ENCODE peak calls at places on chromosomes 7 and 10, in nine cellular contexts. C, A, L, Z, U, M, W, K and V are unnamed samples.

GRCh38 chr7:29843106-29843505 is 36.8 kb downstream of the WIPF3 start:
- DNase-seq in C (no peak), A (no peak), L (no peak), Z (no peak), U (no peak), M (no peak), W (no peak), K (no peak), V (no peak)

GRCh38 chr10:84337199-84337598 is 8.8 kb downstream of the CCSER2 start:
- DNase-seq in C (no peak), A (no peak), L (no peak), Z (no peak), U (no peak), M (no peak), W (peak), K (no peak), V (peak)

GRCh38 chr10:49446031-49446430 is 50.1 kb upstream of the DRGX start:
- DNase-seq in C (no peak), A (no peak), L (no peak), Z (no peak), U (no peak), M (no peak), W (peak), K (no peak), V (peak)

GRCh38 chr7:37408885-37409248 is 39.8 kb downstream of the ELMO1 start:
- DNase-seq in C (no peak), A (no peak), L (no peak), Z (no peak), U (no peak), M (no peak), W (no peak), K (no peak), V (no peak)

GRCh38 chr7:132738254-132738653 is 162.0 kb upstream of the PLXNA4 start:
- DNase-seq in C (peak), A (no peak), L (peak), Z (no peak), U (peak), M (no peak), W (peak), K (no peak), V (peak)

GRCh38 chr10:99236627-99237309 is 1.1 kb upstream of the HPSE2 start:
- DNase-seq in C (no peak), A (no peak), L (no peak), Z (no peak), U (no peak), M (no peak), W (no peak), K (no peak), V (no peak)

GRCh38 chr7:159218216-159219006 is 73.7 kb upstream of the VIPR2 start:
- DNase-seq in C (no peak), A (no peak), L (no peak), Z (no peak), U (no peak), M (no peak), W (peak), K (no peak), V (no peak)

GRCh38 chr7:82542665-82543064 is 99.1 kb upstream of the CACNA2D1 start:
- DNase-seq in C (no peak), A (no peak), L (peak), Z (no peak), U (peak), M (no peak), W (peak), K (no peak), V (peak)

GRCh38 chr10:101693701-101694055 is 1.3 kb downstream of the FBXW4 start:
- DNase-seq in C (no peak), A (no peak), L (peak), Z (peak), U (no peak), M (no peak), W (peak), K (no peak), V (peak)

GRCh38 chr10:70518695-70519094 is 40.1 kb downstream of the PALD1 start:
- DNase-seq in C (no peak), A (no peak), L (no peak), Z (no peak), U (no peak), M (no peak), W (peak), K (no peak), V (no peak)

GRCh38 chr10:6050801-6051445 is 11.2 kb downstream of the IL2RA start:
- DNase-seq in C (peak), A (peak), L (no peak), Z (peak), U (no peak), M (peak), W (peak), K (no peak), V (peak)

GRCh38 chr7:110835889-110836288 is 255.0 kb upstream of the LRRN3 start:
- DNase-seq in C (no peak), A (no peak), L (no peak), Z (no peak), U (no peak), M (no peak), W (no peak), K (no peak), V (no peak)

GRCh38 chr10:95196053-95196452 is 2.0 kb downstream of the ACSM6 start:
- DNase-seq in C (no peak), A (no peak), L (no peak), Z (no peak), U (no peak), M (no peak), W (no peak), K (peak), V (peak)

GRCh38 chr10:59301067-59301674 is 61.2 kb downstream of the FAM13C start:
- DNase-seq in C (no peak), A (no peak), L (no peak), Z (no peak), U (no peak), M (no peak), W (no peak), K (no peak), V (no peak)

GRCh38 chr7:75711634-75712494 is 26.9 kb downstream of the HIP1 start:
- DNase-seq in C (no peak), A (no peak), L (no peak), Z (no peak), U (no peak), M (no peak), W (peak), K (no peak), V (peak)

GRCh38 chr10:122164028-122164601 is 107.0 kb upstream of the BTBD16 start:
- DNase-seq in C (no peak), A (no peak), L (no peak), Z (no peak), U (no peak), M (no peak), W (no peak), K (peak), V (no peak)

GRCh38 chr7:89623018-89623672 is 531.1 kb upstream of the STEAP1 start:
- DNase-seq in C (peak), A (peak), L (peak), Z (no peak), U (no peak), M (no peak), W (peak), K (no peak), V (peak)

GRCh38 chr10:104333037-104333727 is 5.1 kb downstream of the ITPRIP start:
- DNase-seq in C (no peak), A (no peak), L (no peak), Z (peak), U (no peak), M (peak), W (peak), K (no peak), V (no peak)

GRCh38 chr7:106774768-106775551 is 90.1 kb upstream of the PIK3CG start:
- DNase-seq in C (no peak), A (peak), L (no peak), Z (no peak), U (no peak), M (no peak), W (peak), K (no peak), V (no peak)

GRCh38 chr7:66413379-66414114 is 208.4 kb downstream of the TPST1 start:
- DNase-seq in C (peak), A (peak), L (peak), Z (peak), U (no peak), M (peak), W (peak), K (peak), V (peak)

GRCh38 chr10:73218466-73219191 is 28.4 kb downstream of the DNAJC9 start:
- DNase-seq in C (no peak), A (no peak), L (peak), Z (no peak), U (no peak), M (no peak), W (peak), K (no peak), V (peak)

GRCh38 chr7:111753968-111754367 is 191.7 kb upstream of the IMMP2L start:
- DNase-seq in C (no peak), A (no peak), L (no peak), Z (no peak), U (no peak), M (no peak), W (peak), K (no peak), V (no peak)

GRCh38 chr7:140707132-140707531 is 10.6 kb downstream of the NDUFB2 start:
- DNase-seq in C (no peak), A (no peak), L (no peak), Z (no peak), U (no peak), M (no peak), W (no peak), K (no peak), V (no peak)

GRCh38 chr10:30915141-30915540 is 116.5 kb downstream of the ZNF438 start:
- DNase-seq in C (no peak), A (no peak), L (no peak), Z (no peak), U (no peak), M (no peak), W (peak), K (no peak), V (peak)

GRCh38 chr7:4631664-4632171 is 50.4 kb upstream of the FOXK1 start:
- DNase-seq in C (peak), A (peak), L (peak), Z (peak), U (peak), M (peak), W (peak), K (peak), V (peak)

GRCh38 chr10:118939216-118940007 is 90.1 kb upstream of the NANOS1 start:
- DNase-seq in C (no peak), A (no peak), L (no peak), Z (no peak), U (no peak), M (no peak), W (peak), K (no peak), V (peak)

GRCh38 chr10:78062296-78062695 is 28.6 kb downstream of the RPS24 start:
- DNase-seq in C (no peak), A (no peak), L (no peak), Z (no peak), U (no peak), M (no peak), W (no peak), K (no peak), V (no peak)

GRCh38 chr10:74511051-74511450 is 315.3 kb upstream of the KAT6B start:
- DNase-seq in C (no peak), A (no peak), L (no peak), Z (no peak), U (no peak), M (no peak), W (no peak), K (no peak), V (no peak)

GRCh38 chr10:133565441-133566294 is at the start of gene SYCE1:
- DNase-seq in C (no peak), A (no peak), L (no peak), Z (no peak), U (peak), M (peak), W (no peak), K (peak), V (peak)

GRCh38 chr10:44650576-44651394 is 260.4 kb upstream of the TMEM72 start:
- DNase-seq in C (no peak), A (no peak), L (peak), Z (no peak), U (no peak), M (no peak), W (peak), K (no peak), V (peak)

GRCh38 chr7:33674804-33675411 is 230.4 kb upstream of the BMPER start:
- DNase-seq in C (no peak), A (no peak), L (no peak), Z (no peak), U (no peak), M (no peak), W (no peak), K (no peak), V (no peak)

GRCh38 chr10:119060107-119060506 is 20.5 kb downstream of the EIF3A start:
- DNase-seq in C (no peak), A (no peak), L (no peak), Z (no peak), U (no peak), M (no peak), W (no peak), K (no peak), V (no peak)

GRCh38 chr7:4707980-4708411 is 25.9 kb downstream of the FOXK1 start:
- DNase-seq in C (no peak), A (no peak), L (no peak), Z (no peak), U (no peak), M (no peak), W (no peak), K (no peak), V (no peak)

GRCh38 chr10:97531401-97531985 is 32.8 kb downstream of the UBTD1 start:
- DNase-seq in C (no peak), A (no peak), L (no peak), Z (no peak), U (no peak), M (no peak), W (peak), K (no peak), V (no peak)

GRCh38 chr7:79298145-79298760 is 155.2 kb downstream of the MAGI2 start:
- DNase-seq in C (peak), A (no peak), L (peak), Z (peak), U (peak), M (no peak), W (peak), K (no peak), V (peak)

GRCh38 chr10:61164458-61165160 is 220.6 kb upstream of the RHOBTB1 start:
- DNase-seq in C (no peak), A (no peak), L (no peak), Z (no peak), U (no peak), M (no peak), W (peak), K (no peak), V (no peak)

GRCh38 chr7:55975944-55976633 is 11.7 kb downstream of the NIPSNAP2 start:
- DNase-seq in C (no peak), A (no peak), L (no peak), Z (no peak), U (no peak), M (no peak), W (no peak), K (no peak), V (no peak)

DNA sequence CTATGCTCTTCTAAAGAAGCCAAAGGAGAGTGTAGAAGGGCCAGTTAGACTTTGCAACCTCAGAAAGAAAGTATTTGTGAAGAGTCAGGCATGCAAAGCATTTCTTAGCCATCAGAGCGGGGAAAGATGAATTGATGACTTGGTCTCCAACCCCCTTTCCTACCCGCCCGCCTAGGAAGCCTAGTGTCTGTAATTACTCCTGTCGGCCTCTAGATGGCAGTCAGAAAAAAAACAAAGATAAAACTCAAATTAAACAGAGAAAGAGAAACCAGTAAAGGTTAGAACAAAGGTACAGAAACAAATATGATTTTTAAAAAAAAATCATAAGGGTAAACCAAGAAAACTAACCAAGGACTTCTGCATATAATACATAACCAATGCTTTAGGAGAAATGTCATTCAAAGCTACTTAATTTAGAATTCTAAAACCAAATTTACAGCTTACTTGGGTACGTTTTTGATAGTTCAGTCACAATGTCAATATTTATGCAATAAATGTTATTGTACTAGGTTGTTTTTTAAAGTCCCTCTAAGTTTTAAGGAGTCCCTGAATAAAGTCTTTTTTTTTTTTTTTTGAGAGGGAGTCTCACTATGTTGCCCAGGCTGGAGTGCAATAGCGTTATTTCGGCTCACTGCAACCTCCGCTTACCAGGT is 97.6 kb downstream of the LYZL1 start:
- DNase-seq in C (no peak), A (no peak), L (no peak), Z (no peak), U (no peak), M (no peak), W (peak), K (no peak), V (peak)
- H3K4me3 ChIP-seq in C (no peak), A (no peak), L (no peak), Z (no peak), U (no peak), M (no peak), W (no peak), K (no peak), V (no peak)

GRCh38 chr10:88389456-88389855 is 193.7 kb downstream of the RNLS start:
- DNase-seq in C (no peak), A (no peak), L (peak), Z (peak), U (no peak), M (no peak), W (peak), K (no peak), V (peak)

GRCh38 chr10:88386878-88387773 is 196.0 kb downstream of the RNLS start:
- DNase-seq in C (no peak), A (no peak), L (peak), Z (peak), U (no peak), M (peak), W (peak), K (no peak), V (peak)

GRCh38 chr10:88386204-88386877 is 196.8 kb downstream of the RNLS start:
- DNase-seq in C (no peak), A (no peak), L (no peak), Z (peak), U (no peak), M (no peak), W (peak), K (no peak), V (no peak)

GRCh38 chr10:88382699-88383098 is 200.4 kb downstream of the RNLS start:
- DNase-seq in C (no peak), A (no peak), L (no peak), Z (no peak), U (no peak), M (no peak), W (no peak), K (no peak), V (no peak)

DNA sequence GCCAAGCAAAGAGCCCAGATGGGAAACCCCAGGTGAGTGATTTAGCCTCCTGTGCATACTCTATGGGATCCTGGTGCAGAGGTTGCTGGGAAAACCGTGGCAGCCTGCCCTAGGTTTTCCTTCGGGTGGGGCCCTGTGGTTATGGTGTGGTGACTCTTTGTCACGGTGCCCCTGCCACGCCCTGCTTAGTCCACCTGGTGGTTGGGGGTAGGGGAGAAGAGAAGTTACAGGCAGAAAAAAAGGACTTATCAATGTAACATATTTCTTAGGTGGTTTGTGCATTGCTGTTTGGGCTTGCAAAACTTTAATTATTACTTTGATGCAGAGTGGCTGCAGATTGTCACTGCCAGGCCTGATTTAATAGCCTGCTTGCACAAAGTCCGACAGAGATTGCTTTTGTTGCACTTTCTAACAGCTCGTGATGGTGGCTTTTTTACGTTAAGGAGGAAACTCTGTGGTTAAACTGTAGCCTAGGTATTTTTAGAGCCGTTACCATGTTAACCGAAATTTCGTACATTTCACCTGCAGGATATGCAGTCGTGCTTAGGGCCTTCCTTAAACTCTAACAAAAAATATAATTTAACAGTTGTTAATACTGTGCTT is 197.4 kb downstream of the RNLS start:
- DNase-seq in C (no peak), A (peak), L (no peak), Z (peak), U (no peak), M (no peak), W (no peak), K (peak), V (no peak)
- TF ChIP-seq CTCF in C (no peak), A (no peak), L (no peak), Z (no peak), U (no peak), M (no peak), W (no peak), K (no peak), V (no peak)

GRCh38 chr10:28879875-28880381 is 202.6 kb downstream of the BAMBI start:
- DNase-seq in C (no peak), A (no peak), L (no peak), Z (no peak), U (no peak), M (peak), W (peak), K (no peak), V (peak)
- H3K4me3 ChIP-seq in C (no peak), A (no peak), L (no peak), Z (no peak), U (no peak), M (no peak), W (no peak), K (no peak), V (no peak)

GRCh38 chr7:2098496-2098895 is 134.2 kb downstream of the MAD1L1 start:
- DNase-seq in C (no peak), A (no peak), L (no peak), Z (no peak), U (no peak), M (no peak), W (no peak), K (no peak), V (no peak)

GRCh38 chr7:2101630-2102374 is 130.9 kb downstream of the MAD1L1 start:
- DNase-seq in C (no peak), A (no peak), L (no peak), Z (no peak), U (no peak), M (no peak), W (no peak), K (no peak), V (no peak)

GRCh38 chr7:2099036-2099957 is 133.4 kb downstream of the MAD1L1 start:
- DNase-seq in C (no peak), A (no peak), L (no peak), Z (no peak), U (no peak), M (no peak), W (peak), K (no peak), V (peak)

GRCh38 chr7:2102375-2102723 is 130.4 kb downstream of the MAD1L1 start:
- DNase-seq in C (no peak), A (no peak), L (no peak), Z (no peak), U (no peak), M (no peak), W (no peak), K (no peak), V (no peak)

GRCh38 chr7:2100278-2101205 is 132.2 kb downstream of the MAD1L1 start:
- DNase-seq in C (no peak), A (no peak), L (no peak), Z (no peak), U (no peak), M (no peak), W (no peak), K (no peak), V (no peak)
- TF ChIP-seq CTCF in C (no peak), A (no peak), L (no peak), Z (no peak), U (no peak), M (no peak), W (no peak), K (no peak), V (no peak)

GRCh38 chr10:33216661-33217427 is 117.6 kb downstream of the NRP1 start:
- DNase-seq in C (peak), A (no peak), L (no peak), Z (no peak), U (peak), M (no peak), W (peak), K (no peak), V (peak)
- H3K4me3 ChIP-seq in C (no peak), A (no peak), L (no peak), Z (no peak), U (no peak), M (no peak), W (no peak), K (no peak), V (no peak)

DNA sequence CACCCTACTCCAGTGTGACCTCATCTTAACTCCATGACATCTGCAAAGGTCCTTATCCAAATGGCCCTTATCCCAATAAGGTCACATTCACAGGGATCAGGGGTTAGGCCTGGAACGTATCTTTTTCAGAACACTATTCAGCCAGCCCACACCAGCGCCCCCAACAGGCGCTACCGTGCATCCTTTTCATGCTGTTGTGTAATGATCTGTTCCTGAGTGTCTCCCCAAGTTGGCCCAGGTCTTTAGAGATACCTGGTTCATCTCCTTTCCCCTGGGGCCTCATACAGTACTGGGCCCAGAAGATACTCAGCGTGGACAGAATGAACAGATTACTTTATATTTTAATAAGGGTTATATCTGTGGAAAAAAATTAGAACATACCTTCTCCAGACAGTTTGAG is 132.6 kb upstream of the ADAM12 start:
- DNase-seq in C (no peak), A (no peak), L (no peak), Z (no peak), U (no peak), M (no peak), W (no peak), K (no peak), V (no peak)
- TF ChIP-seq CTCF in C (peak), A (no peak), L (peak), Z (no peak), U (no peak), M (no peak), W (no peak), K (no peak), V (no peak)